ENCODE peak calls at places on chromosome 19, in ten cellular contexts. T is hepatocyte, O is IMR-90, Q is A549, F is GM12878, K is PC-9, W is fibroblast of lung, B is GM23338, Z is HCT116, Y is Karpas-422. P is an unnamed sample.
A peak's percentile ranks its signal among the peaks of the same experiment; 100 is the strongest.

GRCh38 chr19:31110331-31110730 is 238.9 kb downstream of the TSHZ3 start:
- DNase-seq in T (peak; percentile 52), O (peak; percentile 45), Q (no peak), F (no peak), K (no peak), W (peak; percentile 36), B (peak; percentile 34), Z (no peak), Y (no peak), P (peak; percentile 27)

GRCh38 chr19:39083983-39084731 is at the start of gene ACP7:
- DNase-seq in T (peak; percentile 41), O (no peak), Q (no peak), F (no peak), K (peak; percentile 38), W (no peak), B (peak; percentile 65), Z (no peak), Y (no peak), P (no peak)

GRCh38 chr19:46611791-46612190 is 10.7 kb downstream of the CALM3 start:
- DNase-seq in T (no peak), O (no peak), Q (no peak), F (no peak), K (no peak), W (no peak), B (no peak), Z (no peak), Y (no peak), P (no peak)

GRCh38 chr19:2160384-2160783 is 3.3 kb upstream of the DOT1L start:
- DNase-seq in T (no peak), O (no peak), Q (no peak), F (no peak), K (no peak), W (no peak), B (no peak), Z (no peak), Y (no peak), P (no peak)

GRCh38 chr19:47848425-47848824 is 10.6 kb upstream of the TPRX2 start:
- DNase-seq in T (no peak), O (no peak), Q (no peak), F (no peak), K (no peak), W (no peak), B (no peak), Z (no peak), Y (no peak), P (no peak)

GRCh38 chr19:10603084-10603872 is 16.2 kb upstream of the AP1M2 start:
- DNase-seq in T (peak; percentile 29), O (no peak), Q (no peak), F (peak; percentile 70), K (peak; percentile 62), W (no peak), B (peak; percentile 56), Z (no peak), Y (peak; percentile 92), P (no peak)

GRCh38 chr19:5369962-5370367 is 29.4 kb upstream of the PTPRS start:
- DNase-seq in T (peak; percentile 60), O (no peak), Q (peak; percentile 55), F (no peak), K (no peak), W (peak; percentile 12), B (peak; percentile 84), Z (no peak), Y (peak; percentile 87), P (no peak)

GRCh38 chr19:23932878-23933277 is 18.2 kb downstream of the ZNF726 start:
- DNase-seq in T (no peak), O (no peak), Q (no peak), F (no peak), K (no peak), W (no peak), B (no peak), Z (no peak), Y (no peak), P (no peak)

GRCh38 chr19:2047449-2048103 is 3.5 kb downstream of the MKNK2 start:
- DNase-seq in T (peak; percentile 63), O (no peak), Q (peak; percentile 53), F (no peak), K (no peak), W (no peak), B (no peak), Z (no peak), Y (peak; percentile 68), P (no peak)

GRCh38 chr19:15374105-15374651 is 5.4 kb downstream of the AKAP8 start:
- DNase-seq in T (no peak), O (no peak), Q (no peak), F (no peak), K (no peak), W (no peak), B (no peak), Z (no peak), Y (no peak), P (no peak)
- H3K4me2 ChIP-seq in T (no peak overlapping the region), O (no peak overlapping the region), Q (no peak overlapping the region), F (no peak overlapping the region), K (no peak overlapping the region), W (no peak overlapping the region), B (no peak overlapping the region), Z (no peak overlapping the region), Y (no peak overlapping the region), P (no peak overlapping the region)

DNA sequence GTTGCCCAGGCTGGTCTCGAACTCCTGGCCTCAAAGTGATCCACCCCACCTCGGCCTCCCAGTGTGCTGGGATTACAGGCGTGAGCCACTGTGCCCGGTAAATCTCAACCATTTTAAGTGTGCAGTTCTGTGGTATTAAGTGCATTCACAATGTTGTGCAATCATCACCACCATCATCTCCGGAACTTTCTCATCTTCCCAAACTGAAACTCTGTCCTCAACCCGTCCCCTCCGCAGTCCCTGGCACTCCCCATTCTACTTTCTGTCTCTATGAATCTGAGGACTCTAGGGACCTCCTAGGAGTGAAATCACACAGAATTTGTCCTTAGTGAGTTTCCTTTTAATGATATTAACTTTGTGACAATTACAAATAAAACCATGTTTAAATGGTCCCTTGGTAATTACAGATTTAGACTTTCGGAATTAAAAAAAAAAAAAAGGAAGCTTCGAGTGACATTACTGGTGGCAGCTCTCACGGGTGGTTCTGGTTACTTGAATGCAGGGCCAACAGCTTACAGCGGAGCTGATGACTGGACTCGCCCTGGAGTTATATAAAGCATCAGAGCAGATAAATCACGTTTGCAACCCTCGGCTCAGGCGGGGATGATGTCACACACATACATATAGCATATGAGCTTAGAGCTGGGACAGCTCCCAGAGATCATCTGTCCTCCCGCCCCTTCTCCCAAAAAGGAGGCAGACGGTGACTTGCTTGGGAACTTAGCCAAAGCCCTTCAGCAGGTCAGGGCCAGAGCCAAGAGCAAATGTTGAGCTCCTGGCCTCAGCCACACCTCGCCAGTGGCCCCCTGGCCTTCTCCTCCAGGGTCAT is 89.8 kb downstream of the ZNF557 start:
- DNase-seq in T (peak; percentile 67), O (peak; percentile 95), Q (no peak), F (no peak), K (no peak), W (peak; percentile 72), B (no peak), Z (no peak), Y (no peak), P (no peak)
- H3K4me3 ChIP-seq in T (no peak overlapping the region), O (no peak overlapping the region), Q (no peak overlapping the region), F (no peak overlapping the region), K (no peak overlapping the region), W (no peak overlapping the region), B (no peak overlapping the region), Z (no peak overlapping the region), Y (no peak overlapping the region), P (no peak overlapping the region)

DNA sequence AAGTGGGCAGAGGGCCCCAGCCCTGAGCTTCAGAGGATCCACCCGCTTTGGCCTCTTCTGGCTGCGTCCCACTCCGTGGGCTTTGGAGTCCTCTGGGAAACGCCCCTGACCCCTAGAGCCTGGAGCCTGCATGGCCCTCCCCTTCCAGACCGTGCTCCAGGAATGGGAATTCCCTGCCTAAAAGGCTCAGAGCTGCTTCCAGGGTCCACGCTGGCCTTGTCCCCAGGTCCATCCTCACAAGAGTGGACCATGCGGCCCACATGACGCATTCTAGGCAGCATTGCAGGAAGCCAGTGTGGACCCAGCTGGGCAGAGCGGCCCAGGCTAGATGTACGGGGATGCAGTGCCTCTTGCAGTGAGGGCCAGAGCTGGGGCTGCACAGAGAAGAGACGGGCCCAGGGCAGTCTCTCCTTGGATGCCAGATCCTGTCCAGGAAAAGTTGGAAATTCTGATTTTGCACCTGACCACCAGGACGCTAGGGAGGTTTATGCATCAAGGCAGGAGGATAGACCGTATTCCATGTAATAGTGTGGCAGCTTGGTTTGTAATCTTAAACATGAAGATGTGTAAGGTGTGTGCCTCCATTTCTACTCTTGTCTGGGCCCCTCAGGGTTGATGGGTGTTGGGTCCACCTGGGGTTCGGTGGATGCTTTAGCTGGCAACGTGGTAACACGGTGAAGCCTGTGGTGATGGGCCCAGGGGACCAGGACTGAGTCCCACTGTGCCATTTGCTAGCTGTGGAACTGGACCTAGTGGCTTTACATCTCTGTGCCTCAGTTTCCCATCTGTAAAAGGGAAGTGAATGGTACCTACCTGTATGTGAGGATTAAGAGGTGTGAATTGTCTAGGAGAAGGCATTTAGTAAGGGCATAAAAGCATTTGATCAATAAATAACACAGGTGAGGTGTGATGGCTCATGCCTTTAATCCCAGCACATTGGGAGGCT is 14.8 kb upstream of the FXYD3 start:
- DNase-seq in T (no peak), O (no peak), Q (no peak), F (no peak), K (no peak), W (no peak), B (peak; percentile 35), Z (no peak), Y (no peak), P (no peak)
- H3K4me2 ChIP-seq in T (no peak overlapping the region), O (no peak overlapping the region), Q (no peak overlapping the region), F (no peak overlapping the region), K (no peak overlapping the region), W (no peak overlapping the region), B (no peak overlapping the region), Z (no peak overlapping the region), Y (no peak overlapping the region), P (no peak overlapping the region)

GRCh38 chr19:3365447-3366103 is 808 bp upstream of the NFIC start:
- DNase-seq in T (no peak), O (peak; percentile 66), Q (no peak), F (no peak), K (peak; percentile 43), W (peak; percentile 73), B (no peak), Z (peak; percentile 40), Y (no peak), P (peak; percentile 52)
- H3K4me3 ChIP-seq in T (peak overlapping the region; percentile 65), O (peak overlapping the region; percentile 89), Q (peak overlapping the region; percentile 83), F (peak overlapping the region; percentile 96), K (peak overlapping the region; percentile 61), W (peak overlapping the region; percentile 93), B (peak overlapping the region; percentile 52), Z (peak overlapping the region; percentile 91), Y (no peak overlapping the region), P (no peak overlapping the region)

P was measured in mammary epithelial cell.